ENCODE peak calls at places on chromosomes 5 and 9, in four cellular contexts. S, Q, G and D are unnamed samples.

GRCh38 chr5:177361418-177362101 is 3.8 kb downstream of the RGS14 start:
- DNase-seq in S (no peak), Q (no peak), G (no peak), D (no peak)

GRCh38 chr9:82081507-82081906 is 92.9 kb downstream of the SPATA31D1 start:
- DNase-seq in S (no peak), Q (no peak), G (no peak), D (no peak)

GRCh38 chr5:147949711-147950573 is 43.6 kb upstream of the C5orf46 start:
- DNase-seq in S (peak), Q (peak), G (peak), D (no peak)

GRCh38 chr5:6166698-6167394 is 211.5 kb downstream of the MED10 start:
- DNase-seq in S (no peak), Q (no peak), G (no peak), D (no peak)

GRCh38 chr5:50657044-50657443 is 9.4 kb upstream of the PARP8 start:
- DNase-seq in S (no peak), Q (no peak), G (no peak), D (no peak)

GRCh38 chr9:73348485-73348884 is 196.8 kb downstream of the ANXA1 start:
- DNase-seq in S (no peak), Q (no peak), G (no peak), D (no peak)

GRCh38 chr9:73020877-73021276 is 68.0 kb upstream of the ALDH1A1 start:
- DNase-seq in S (no peak), Q (no peak), G (no peak), D (no peak)

GRCh38 chr5:71587709-71588532 is 781 bp downstream of the MCCC2 start:
- DNase-seq in S (peak), Q (peak), G (peak), D (peak)

GRCh38 chr5:55509097-55509496 is 25.7 kb downstream of the PLPP1 start:
- DNase-seq in S (no peak), Q (no peak), G (no peak), D (no peak)

GRCh38 chr5:92916036-92916435 is 665.0 kb downstream of the NR2F1-AS1 start:
- DNase-seq in S (peak), Q (no peak), G (no peak), D (no peak)

GRCh38 chr5:60677831-60678664 is 21.9 kb downstream of the DEPDC1B start:
- DNase-seq in S (peak), Q (peak), G (peak), D (no peak)

GRCh38 chr5:140391312-140391711 is 10.3 kb upstream of the ANKHD1 start:
- DNase-seq in S (no peak), Q (no peak), G (no peak), D (no peak)

GRCh38 chr9:93184439-93185221 is 691 bp downstream of the WNK2 start:
- DNase-seq in S (no peak), Q (no peak), G (peak), D (peak)

GRCh38 chr5:135545115-135545514 is 9.4 kb upstream of the NEUROG1 start:
- DNase-seq in S (no peak), Q (no peak), G (no peak), D (no peak)

GRCh38 chr9:23496827-23497226 is 329.2 kb downstream of the ELAVL2 start:
- DNase-seq in S (no peak), Q (no peak), G (no peak), D (no peak)

GRCh38 chr5:155258139-155258538 is 244.6 kb downstream of the KIF4B start:
- DNase-seq in S (no peak), Q (no peak), G (no peak), D (no peak)

GRCh38 chr9:137046094-137046787 is at the start of gene NPDC1:
- DNase-seq in S (peak), Q (peak), G (peak), D (peak)

GRCh38 chr5:77623341-77623740 is 15.2 kb downstream of the OTP start:
- DNase-seq in S (no peak), Q (no peak), G (no peak), D (no peak)

GRCh38 chr9:137141976-137142936 is 3.3 kb downstream of the GRIN1 start:
- DNase-seq in S (no peak), Q (no peak), G (no peak), D (no peak)

GRCh38 chr5:80967500-80968181 is 7.5 kb downstream of the RASGRF2 start:
- DNase-seq in S (peak), Q (no peak), G (no peak), D (no peak)

GRCh38 chr9:131865446-131866195 is 125.7 kb upstream of the RAPGEF1 start:
- DNase-seq in S (no peak), Q (no peak), G (no peak), D (no peak)

GRCh38 chr9:38226491-38226951 is 157.5 kb upstream of the SHB start:
- DNase-seq in S (peak), Q (peak), G (no peak), D (no peak)

GRCh38 chr9:107068581-107068980 is 205.6 kb downstream of the ZNF462 start:
- DNase-seq in S (peak), Q (no peak), G (no peak), D (no peak)

GRCh38 chr5:54905246-54905770 is 80.1 kb downstream of the ESM1 start:
- DNase-seq in S (no peak), Q (no peak), G (no peak), D (no peak)

GRCh38 chr9:121947683-121948300 is 145.3 kb downstream of the TTLL11 start:
- DNase-seq in S (no peak), Q (no peak), G (no peak), D (no peak)

GRCh38 chr9:68819065-68819464 is 114.0 kb downstream of the PIP5K1B start:
- DNase-seq in S (no peak), Q (peak), G (no peak), D (no peak)

GRCh38 chr5:154403776-154404387 is 41.9 kb upstream of the SAP30L start:
- DNase-seq in S (no peak), Q (no peak), G (no peak), D (no peak)

GRCh38 chr5:69206528-69207190 is 17.3 kb downstream of the CENPH start:
- DNase-seq in S (peak), Q (no peak), G (no peak), D (no peak)

GRCh38 chr5:164672931-164673694 is 1167.7 kb downstream of the MAT2B start:
- DNase-seq in S (no peak), Q (no peak), G (peak), D (no peak)

GRCh38 chr9:70635790-70636189 is 221.3 kb upstream of the KLF9 start:
- DNase-seq in S (peak), Q (no peak), G (no peak), D (no peak)

GRCh38 chr9:81195206-81195605 is 494.1 kb downstream of the TLE1 start:
- DNase-seq in S (no peak), Q (no peak), G (no peak), D (no peak)

GRCh38 chr5:115810776-115811175 is 5.7 kb downstream of the CDO1 start:
- DNase-seq in S (no peak), Q (no peak), G (no peak), D (no peak)

GRCh38 chr5:4976918-4977317 is 163.2 kb upstream of the ADAMTS16 start:
- DNase-seq in S (no peak), Q (no peak), G (no peak), D (no peak)

GRCh38 chr9:3525088-3525835 is 539 bp downstream of the RFX3 start:
- DNase-seq in S (no peak), Q (no peak), G (peak), D (peak)

GRCh38 chr5:1651971-1652872 is 128.5 kb upstream of the LPCAT1 start:
- DNase-seq in S (no peak), Q (no peak), G (no peak), D (no peak)

GRCh38 chr9:17088566-17088965 is 46.3 kb upstream of the CNTLN start:
- DNase-seq in S (no peak), Q (no peak), G (no peak), D (no peak)

GRCh38 chr5:98770158-98770910 is 3.1 kb upstream of the RGMB start:
- DNase-seq in S (peak), Q (no peak), G (peak), D (no peak)

GRCh38 chr9:74309654-74310053 is 187.5 kb upstream of the RORB start:
- DNase-seq in S (no peak), Q (no peak), G (no peak), D (no peak)

DNA sequence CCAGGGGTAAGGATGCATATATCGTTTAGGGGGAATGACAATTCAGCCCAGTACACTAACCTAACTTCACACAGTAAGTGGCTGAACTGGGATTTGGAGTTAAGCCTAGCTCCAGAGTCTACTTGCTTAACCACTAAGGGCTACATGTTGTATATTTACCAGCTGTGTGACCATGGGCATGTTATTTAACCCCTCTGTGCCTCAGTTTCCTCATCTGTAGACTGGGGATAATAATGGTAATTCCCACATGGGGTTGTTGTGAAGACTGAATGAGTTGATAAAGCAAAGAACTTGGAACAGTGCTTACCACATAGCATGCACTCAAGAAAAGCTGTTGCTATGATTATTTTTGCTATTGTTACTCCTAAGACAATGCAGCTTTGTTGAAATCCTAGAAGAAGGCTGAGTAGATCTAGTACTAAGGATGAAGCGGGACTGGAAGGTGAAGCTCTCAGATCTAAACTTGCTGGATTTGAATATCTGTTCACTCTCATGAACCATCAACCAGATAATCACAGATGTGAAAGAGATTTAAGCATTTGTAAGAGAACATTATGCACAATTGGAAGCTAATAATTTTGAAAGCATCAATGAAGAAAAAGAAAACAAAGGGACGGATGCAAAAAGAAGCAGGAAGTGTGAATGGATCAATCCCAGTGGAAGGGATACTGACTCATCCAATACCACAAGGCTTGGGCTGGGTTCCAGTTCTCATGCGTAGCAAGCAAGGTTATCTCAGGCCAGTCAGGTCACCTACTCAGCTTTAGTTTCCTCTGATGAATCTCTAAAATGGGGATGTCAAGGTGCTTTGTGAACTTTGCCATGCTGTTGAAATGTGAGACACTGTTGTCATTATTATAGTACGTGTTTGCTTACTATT is 78.5 kb upstream of the TBC1D2 start:
- DNase-seq in S (no peak), Q (peak), G (no peak), D (no peak)
- TF ChIP-seq FOXJ3 in S (no peak), Q (no peak), G (no peak), D (no peak)

DNA sequence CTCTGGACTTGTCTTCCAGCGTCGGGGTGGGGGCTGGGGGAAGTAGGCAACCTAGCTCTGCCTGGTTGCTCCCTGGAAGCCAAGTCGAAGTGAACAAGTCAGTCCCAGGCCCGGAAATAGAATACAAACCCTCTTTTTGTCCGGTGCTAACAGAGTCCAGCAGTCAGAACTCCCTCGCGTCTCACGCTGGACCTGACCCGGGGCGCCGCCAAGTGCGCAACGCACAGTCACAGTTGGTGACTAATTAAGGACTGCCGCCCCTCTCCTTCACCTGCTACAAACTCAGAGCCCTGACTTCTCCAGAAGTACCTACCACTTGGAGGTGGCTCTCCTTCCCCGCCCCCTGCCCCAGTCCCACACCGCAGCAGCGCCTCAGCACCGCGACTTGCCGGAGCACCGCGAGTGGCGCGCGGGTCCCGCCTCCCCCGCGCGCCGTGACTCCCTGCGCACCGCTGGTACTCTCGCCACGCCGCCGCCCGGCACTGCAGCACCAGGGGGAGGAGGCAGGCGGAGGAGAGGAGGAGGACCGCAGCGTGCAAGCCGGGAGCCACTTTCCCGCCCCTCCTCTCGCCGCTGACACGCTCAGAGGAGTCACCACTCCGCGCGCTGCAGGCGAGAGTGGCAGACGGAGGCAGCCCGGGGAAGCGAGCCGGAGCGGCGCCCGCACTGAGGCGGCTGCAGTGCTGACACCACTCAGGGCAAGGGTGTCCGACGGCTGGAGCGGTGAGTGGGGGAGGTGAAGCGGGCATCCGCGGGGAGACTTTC is at the start of gene SV2C:
- DNase-seq in S (no peak), Q (no peak), G (peak), D (peak)
- TF ChIP-seq FOXJ3 in S (no peak), Q (no peak), G (peak), D (no peak)

GRCh38 chr5:172766287-172767104 is 4.5 kb downstream of the DUSP1 start:
- DNase-seq in S (peak), Q (no peak), G (no peak), D (no peak)
- TF ChIP-seq FOXJ3 in S (peak), Q (no peak), G (no peak), D (no peak)

GRCh38 chr5:158979749-158980521 is 119.8 kb downstream of the EBF1 start:
- DNase-seq in S (no peak), Q (no peak), G (no peak), D (no peak)

GRCh38 chr5:158977642-158978041 is 122.1 kb downstream of the EBF1 start:
- DNase-seq in S (no peak), Q (no peak), G (no peak), D (no peak)

GRCh38 chr5:158976035-158976434 is 123.7 kb downstream of the EBF1 start:
- DNase-seq in S (no peak), Q (no peak), G (no peak), D (no peak)

GRCh38 chr5:158979290-158979689 is 120.4 kb downstream of the EBF1 start:
- DNase-seq in S (no peak), Q (no peak), G (no peak), D (no peak)

GRCh38 chr5:158978061-158978745 is 121.5 kb downstream of the EBF1 start:
- DNase-seq in S (no peak), Q (no peak), G (no peak), D (no peak)
- TF ChIP-seq FOXJ3 in S (no peak), Q (no peak), G (no peak), D (no peak)

GRCh38 chr5:162068412-162068811 is 839 bp downstream of the GABRG2 start:
- DNase-seq in S (peak), Q (peak), G (peak), D (peak)
- TF ChIP-seq FOXJ3 in S (no peak), Q (no peak), G (no peak), D (no peak)

DNA sequence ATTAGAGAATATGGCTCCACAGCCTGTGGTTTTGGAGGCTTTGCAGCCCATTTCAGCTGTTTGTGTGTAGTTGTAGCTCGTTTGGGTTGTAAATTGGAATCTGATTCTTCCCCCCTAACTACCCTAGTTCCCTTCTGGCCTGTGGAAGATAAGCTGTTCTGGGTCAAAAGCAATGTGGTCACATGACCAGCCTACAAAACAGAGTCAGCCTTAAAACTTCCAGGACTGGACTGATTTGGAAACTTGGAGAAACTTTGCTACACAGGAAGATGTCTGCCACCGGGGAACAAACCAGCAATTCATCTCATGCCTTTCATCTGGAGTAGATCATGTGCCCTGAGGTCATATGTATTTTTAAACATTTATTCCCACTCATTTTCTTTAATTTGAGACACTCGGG is 83.8 kb downstream of the DAPK1 start:
- DNase-seq in S (no peak), Q (peak), G (no peak), D (no peak)
- TF ChIP-seq FOXJ3 in S (no peak), Q (no peak), G (no peak), D (no peak)

GRCh38 chr9:112558978-112559377 is 72.4 kb downstream of the KIAA1958 start:
- DNase-seq in S (no peak), Q (peak), G (no peak), D (no peak)

GRCh38 chr9:112555844-112556482 is 69.3 kb downstream of the KIAA1958 start:
- DNase-seq in S (peak), Q (no peak), G (no peak), D (no peak)

GRCh38 chr9:112559629-112560413 is 73.2 kb downstream of the KIAA1958 start:
- DNase-seq in S (no peak), Q (peak), G (no peak), D (no peak)

GRCh38 chr9:112556497-112557085 is 70.0 kb downstream of the KIAA1958 start:
- DNase-seq in S (no peak), Q (no peak), G (no peak), D (no peak)

DNA sequence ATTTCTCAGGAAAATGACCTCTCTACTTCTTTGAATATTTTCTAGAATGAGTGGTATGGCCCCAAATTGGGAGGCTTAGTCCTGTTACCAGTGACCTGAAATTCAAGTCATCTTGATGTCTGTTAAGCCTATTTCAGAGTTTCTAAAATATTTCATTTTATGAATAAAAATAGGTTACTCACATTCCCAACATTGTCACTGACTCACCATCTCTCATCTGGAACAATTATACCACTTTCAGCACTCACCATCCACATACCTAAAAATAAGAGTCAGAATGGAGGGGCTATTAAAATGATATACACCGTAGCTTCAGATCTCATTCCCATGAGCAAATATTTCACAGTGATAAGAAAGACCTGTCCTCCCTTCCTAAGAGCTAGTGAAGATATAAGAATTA is 71.8 kb downstream of the KIAA1958 start:
- DNase-seq in S (no peak), Q (no peak), G (no peak), D (no peak)
- TF ChIP-seq FOXJ3 in S (no peak), Q (no peak), G (no peak), D (no peak)